ENCODE peak calls at places on chromosomes 16 and 17, in nine cellular contexts. One of them, this sample, is unnamed.
A peak's percentile ranks its signal among the peaks of the same experiment; 100 is the strongest.

GRCh38 chr16:89481556-89481955 is 8.8 kb downstream of the ANKRD11 start:
- DNase-seq in pancreas: no peak
- DNase-seq in A549: no peak
- DNase-seq in fibroblast of pulmonary artery: no peak
- DNase-seq in BJ: no peak
- DNase-seq in ovary: no peak
- DNase-seq in heart right ventricle: no peak
- DNase-seq in GM12864: no peak
- DNase-seq in ascending aorta: no peak
- DNase-seq in this sample: no peak

GRCh38 chr17:63066158-63066808 is 100.2 kb downstream of the TANC2 start:
- DNase-seq in pancreas: peak; percentile 23
- DNase-seq in A549: no peak
- DNase-seq in fibroblast of pulmonary artery: no peak
- DNase-seq in BJ: no peak
- DNase-seq in ovary: no peak
- DNase-seq in heart right ventricle: no peak
- DNase-seq in GM12864: no peak
- DNase-seq in ascending aorta: no peak
- DNase-seq in this sample: no peak

GRCh38 chr17:7313890-7314718 is 1.1 kb downstream of the GPS2 start:
- DNase-seq in pancreas: peak; percentile 13
- DNase-seq in A549: peak; percentile 46
- DNase-seq in fibroblast of pulmonary artery: no peak
- DNase-seq in BJ: no peak
- DNase-seq in ovary: no peak
- DNase-seq in heart right ventricle: no peak
- DNase-seq in GM12864: no peak
- DNase-seq in ascending aorta: no peak
- DNase-seq in this sample: peak; percentile 42

GRCh38 chr16:78925071-78925714 is 675.3 kb downstream of the MAF start:
- DNase-seq in pancreas: no peak
- DNase-seq in A549: peak; percentile 45
- DNase-seq in fibroblast of pulmonary artery: no peak
- DNase-seq in BJ: no peak
- DNase-seq in ovary: no peak
- DNase-seq in heart right ventricle: peak; percentile 23
- DNase-seq in GM12864: peak; percentile 5
- DNase-seq in ascending aorta: no peak
- DNase-seq in this sample: peak; percentile 6

GRCh38 chr16:72877374-72878028 is 170.4 kb downstream of the ZFHX3 start:
- DNase-seq in pancreas: no peak
- DNase-seq in A549: peak; percentile 75
- DNase-seq in fibroblast of pulmonary artery: peak; percentile 81
- DNase-seq in BJ: peak; percentile 85
- DNase-seq in ovary: no peak
- DNase-seq in heart right ventricle: no peak
- DNase-seq in GM12864: no peak
- DNase-seq in ascending aorta: no peak
- DNase-seq in this sample: peak; percentile 83

GRCh38 chr17:12545877-12546513 is 119.7 kb upstream of the MYOCD start:
- DNase-seq in pancreas: no peak
- DNase-seq in A549: peak; percentile 75
- DNase-seq in fibroblast of pulmonary artery: peak; percentile 65
- DNase-seq in BJ: no peak
- DNase-seq in ovary: peak; percentile 22
- DNase-seq in heart right ventricle: no peak
- DNase-seq in GM12864: peak; percentile 27
- DNase-seq in ascending aorta: no peak
- DNase-seq in this sample: peak; percentile 69

GRCh38 chr17:58313815-58314705 is 14.5 kb downstream of the TSPOAP1 start:
- DNase-seq in pancreas: no peak
- DNase-seq in A549: no peak
- DNase-seq in fibroblast of pulmonary artery: no peak
- DNase-seq in BJ: no peak
- DNase-seq in ovary: no peak
- DNase-seq in heart right ventricle: no peak
- DNase-seq in GM12864: no peak
- DNase-seq in ascending aorta: peak; percentile 25
- DNase-seq in this sample: no peak

GRCh38 chr16:8572919-8573724 is 17.2 kb downstream of the TMEM114 start:
- DNase-seq in pancreas: no peak
- DNase-seq in A549: peak; percentile 53
- DNase-seq in fibroblast of pulmonary artery: peak; percentile 65
- DNase-seq in BJ: no peak
- DNase-seq in ovary: no peak
- DNase-seq in heart right ventricle: no peak
- DNase-seq in GM12864: no peak
- DNase-seq in ascending aorta: no peak
- DNase-seq in this sample: peak; percentile 63

GRCh38 chr16:14196011-14196410 is 124.9 kb downstream of the MRTFB start:
- DNase-seq in pancreas: no peak
- DNase-seq in A549: no peak
- DNase-seq in fibroblast of pulmonary artery: peak; percentile 65
- DNase-seq in BJ: no peak
- DNase-seq in ovary: no peak
- DNase-seq in heart right ventricle: no peak
- DNase-seq in GM12864: no peak
- DNase-seq in ascending aorta: no peak
- DNase-seq in this sample: no peak

GRCh38 chr17:36705651-36706436 is 104.5 kb downstream of the MRM1 start:
- DNase-seq in pancreas: no peak
- DNase-seq in A549: peak; percentile 72
- DNase-seq in fibroblast of pulmonary artery: peak; percentile 49
- DNase-seq in BJ: no peak
- DNase-seq in ovary: no peak
- DNase-seq in heart right ventricle: peak; percentile 23
- DNase-seq in GM12864: no peak
- DNase-seq in ascending aorta: no peak
- DNase-seq in this sample: peak; percentile 27

GRCh38 chr16:57318240-57318970 is 33.9 kb upstream of the PLLP start:
- DNase-seq in pancreas: no peak
- DNase-seq in A549: no peak
- DNase-seq in fibroblast of pulmonary artery: peak; percentile 38
- DNase-seq in BJ: no peak
- DNase-seq in ovary: no peak
- DNase-seq in heart right ventricle: no peak
- DNase-seq in GM12864: no peak
- DNase-seq in ascending aorta: no peak
- DNase-seq in this sample: no peak

DNA sequence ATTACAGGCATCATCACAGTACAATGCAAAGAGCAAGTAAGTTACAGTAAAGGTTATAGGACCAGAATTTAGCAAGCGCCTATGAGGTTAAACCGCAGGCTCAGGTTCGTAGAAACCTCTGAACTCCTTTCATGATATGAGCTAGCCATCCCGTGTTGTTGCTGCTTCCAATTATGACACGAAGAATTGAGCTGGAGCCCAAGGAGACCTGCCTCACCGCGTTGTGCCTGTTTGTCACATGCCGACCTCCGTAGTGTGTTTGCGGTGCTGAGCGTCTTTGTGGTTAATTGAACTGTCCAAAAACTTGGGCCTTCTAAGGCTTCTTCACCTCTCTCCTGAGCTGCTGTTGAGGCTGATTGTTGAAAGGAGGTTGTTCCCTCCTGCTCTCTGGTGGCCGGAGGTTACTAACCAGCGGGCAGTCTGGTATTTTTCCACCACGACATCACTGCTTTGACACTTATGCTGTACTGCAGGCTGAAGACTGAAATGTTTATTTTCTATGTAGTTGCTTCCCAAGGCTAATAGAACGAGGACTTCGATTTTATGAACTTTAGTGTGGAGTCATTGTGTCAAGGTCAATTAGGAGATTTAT is 67.5 kb downstream of the SEC14L1 start:
- DNase-seq in pancreas: no peak
- DNase-seq in A549: peak; percentile 36
- DNase-seq in fibroblast of pulmonary artery: peak; percentile 56
- DNase-seq in BJ: peak; percentile 33
- DNase-seq in ovary: no peak
- DNase-seq in heart right ventricle: no peak
- DNase-seq in GM12864: no peak
- DNase-seq in ascending aorta: no peak
- DNase-seq in this sample: peak; percentile 54
- TF ChIP-seq CTCF in pancreas: no peak
- TF ChIP-seq CTCF in A549: peak; percentile 9
- TF ChIP-seq CTCF in fibroblast of pulmonary artery: peak; percentile 17
- TF ChIP-seq CTCF in BJ: peak; percentile 43
- TF ChIP-seq CTCF in ovary: peak; percentile 19
- TF ChIP-seq CTCF in heart right ventricle: peak; percentile 8
- TF ChIP-seq CTCF in GM12864: no peak
- TF ChIP-seq CTCF in ascending aorta: peak; percentile 4
- TF ChIP-seq CTCF in this sample: peak; percentile 24

GRCh38 chr16:3088450-3088849 is 10.6 kb downstream of the ZSCAN10 start:
- DNase-seq in pancreas: peak; percentile 18
- DNase-seq in A549: no peak
- DNase-seq in fibroblast of pulmonary artery: no peak
- DNase-seq in BJ: no peak
- DNase-seq in ovary: no peak
- DNase-seq in heart right ventricle: no peak
- DNase-seq in GM12864: no peak
- DNase-seq in ascending aorta: no peak
- DNase-seq in this sample: no peak

GRCh38 chr16:3088925-3089716 is 10.0 kb downstream of the ZSCAN10 start:
- DNase-seq in pancreas: peak; percentile 33
- DNase-seq in A549: no peak
- DNase-seq in fibroblast of pulmonary artery: no peak
- DNase-seq in BJ: no peak
- DNase-seq in ovary: no peak
- DNase-seq in heart right ventricle: no peak
- DNase-seq in GM12864: no peak
- DNase-seq in ascending aorta: no peak
- DNase-seq in this sample: no peak

GRCh38 chr16:3086596-3087242 is 12.4 kb downstream of the ZSCAN10 start:
- DNase-seq in pancreas: peak; percentile 36
- DNase-seq in A549: no peak
- DNase-seq in fibroblast of pulmonary artery: no peak
- DNase-seq in BJ: no peak
- DNase-seq in ovary: no peak
- DNase-seq in heart right ventricle: no peak
- DNase-seq in GM12864: no peak
- DNase-seq in ascending aorta: no peak
- DNase-seq in this sample: no peak

GRCh38 chr16:3087243-3087791 is 11.8 kb downstream of the ZSCAN10 start:
- DNase-seq in pancreas: no peak
- DNase-seq in A549: peak; percentile 26
- DNase-seq in fibroblast of pulmonary artery: peak; percentile 22
- DNase-seq in BJ: no peak
- DNase-seq in ovary: no peak
- DNase-seq in heart right ventricle: peak; percentile 66
- DNase-seq in GM12864: no peak
- DNase-seq in ascending aorta: no peak
- DNase-seq in this sample: no peak

DNA sequence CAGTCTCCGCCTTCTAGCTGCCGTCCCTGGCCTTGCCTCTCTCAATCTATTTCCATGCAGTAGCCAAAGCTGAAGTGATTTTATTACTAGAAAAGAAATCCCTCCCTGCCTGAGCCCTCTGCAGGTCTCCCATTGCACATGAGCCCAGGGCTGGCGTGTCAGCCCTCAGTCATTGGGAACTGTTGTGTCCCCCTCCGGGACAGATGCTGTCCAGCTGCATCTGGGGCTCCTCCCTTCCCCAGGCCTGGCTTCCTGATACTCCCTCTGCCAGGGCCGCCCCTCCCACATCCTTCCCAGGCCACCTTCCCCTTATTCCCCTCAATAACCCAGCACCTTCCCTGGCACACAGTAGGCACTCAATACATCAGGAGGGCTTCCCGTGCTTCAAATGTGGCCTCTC is 11.3 kb downstream of the ZSCAN10 start:
- DNase-seq in pancreas: no peak
- DNase-seq in A549: no peak
- DNase-seq in fibroblast of pulmonary artery: no peak
- DNase-seq in BJ: no peak
- DNase-seq in ovary: no peak
- DNase-seq in heart right ventricle: peak; percentile 60
- DNase-seq in GM12864: no peak
- DNase-seq in ascending aorta: no peak
- DNase-seq in this sample: no peak
- H3K4me3 ChIP-seq in pancreas: no peak overlapping the region
- H3K4me3 ChIP-seq in A549: no peak overlapping the region
- H3K4me3 ChIP-seq in fibroblast of pulmonary artery: no peak overlapping the region
- H3K4me3 ChIP-seq in BJ: no peak overlapping the region
- H3K4me3 ChIP-seq in ovary: no peak overlapping the region
- H3K4me3 ChIP-seq in heart right ventricle: peak overlapping the region; percentile 54
- H3K4me3 ChIP-seq in GM12864: no peak overlapping the region
- H3K4me3 ChIP-seq in ascending aorta: no peak overlapping the region
- H3K4me3 ChIP-seq in this sample: no peak overlapping the region

DNA sequence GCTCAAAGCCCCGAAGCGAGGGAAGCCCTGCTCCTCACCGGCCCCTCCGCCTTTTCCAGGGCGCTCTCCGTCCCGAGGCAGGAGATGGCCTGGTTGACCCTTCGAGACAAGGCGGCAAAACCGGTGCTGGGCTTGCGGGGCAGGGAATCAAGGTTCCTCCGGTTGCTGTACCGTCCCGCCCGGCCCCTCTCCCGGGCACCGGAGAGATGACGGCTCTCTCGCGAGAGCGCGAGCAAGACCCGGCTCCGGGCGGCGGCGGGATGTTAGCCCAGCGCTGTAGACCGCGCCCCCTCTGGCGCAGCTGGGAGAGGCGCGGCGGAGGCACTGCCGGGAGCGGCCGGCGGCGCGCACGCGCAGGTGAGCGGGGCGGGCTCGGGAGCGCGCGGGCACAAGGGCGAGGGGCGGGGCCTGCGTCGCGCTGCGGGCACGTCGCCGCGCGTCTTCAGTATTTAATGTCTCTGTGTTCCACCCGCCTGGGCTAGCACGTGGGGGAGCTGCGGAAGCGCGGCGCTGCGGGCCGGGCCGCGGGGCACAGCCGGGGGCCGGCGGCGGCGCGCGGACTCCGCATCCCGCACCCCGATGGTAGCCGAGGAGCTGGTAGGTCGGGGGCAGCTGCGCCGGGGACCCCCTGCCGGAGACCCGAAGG is at the start of gene AKAP1:
- DNase-seq in pancreas: peak; percentile 99
- DNase-seq in A549: peak; percentile 96
- DNase-seq in fibroblast of pulmonary artery: peak; percentile 94
- DNase-seq in BJ: peak; percentile 61
- DNase-seq in ovary: peak; percentile 97
- DNase-seq in heart right ventricle: peak; percentile 97
- DNase-seq in GM12864: peak; percentile 77
- DNase-seq in ascending aorta: peak; percentile 97
- DNase-seq in this sample: peak; percentile 88
- TF ChIP-seq CTCF in pancreas: no peak
- TF ChIP-seq CTCF in A549: no peak
- TF ChIP-seq CTCF in fibroblast of pulmonary artery: no peak
- TF ChIP-seq CTCF in BJ: peak; percentile 13
- TF ChIP-seq CTCF in ovary: peak; percentile 72
- TF ChIP-seq CTCF in heart right ventricle: peak; percentile 49
- TF ChIP-seq CTCF in GM12864: no peak
- TF ChIP-seq CTCF in ascending aorta: peak; percentile 18
- TF ChIP-seq CTCF in this sample: no peak

DNA sequence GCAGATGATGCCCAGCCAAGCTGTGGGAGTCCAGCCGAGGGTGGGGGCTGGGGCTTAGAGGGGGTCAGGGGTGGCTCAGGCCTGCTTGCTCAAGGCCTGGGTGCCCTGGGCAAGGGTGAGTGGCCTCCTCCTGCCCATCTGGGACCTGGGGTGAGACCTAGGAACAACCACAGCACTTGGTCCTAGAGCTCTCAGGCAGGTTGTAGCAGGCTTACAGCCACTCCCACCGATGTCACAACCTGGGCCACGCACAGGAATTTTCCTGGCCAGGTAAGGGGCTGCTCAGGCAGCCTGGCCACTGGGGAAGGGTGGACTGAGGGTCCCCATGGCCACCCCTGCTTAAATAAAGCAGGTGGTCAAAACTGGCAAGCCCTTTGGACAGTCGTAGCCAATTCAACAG is 6.3 kb upstream of the SREBF1 start:
- DNase-seq in pancreas: peak; percentile 47
- DNase-seq in A549: no peak
- DNase-seq in fibroblast of pulmonary artery: no peak
- DNase-seq in BJ: no peak
- DNase-seq in ovary: no peak
- DNase-seq in heart right ventricle: no peak
- DNase-seq in GM12864: no peak
- DNase-seq in ascending aorta: no peak
- DNase-seq in this sample: no peak
- H3K4me3 ChIP-seq in pancreas: no peak overlapping the region
- H3K4me3 ChIP-seq in A549: no peak overlapping the region
- H3K4me3 ChIP-seq in fibroblast of pulmonary artery: no peak overlapping the region
- H3K4me3 ChIP-seq in BJ: no peak overlapping the region
- H3K4me3 ChIP-seq in ovary: no peak overlapping the region
- H3K4me3 ChIP-seq in heart right ventricle: no peak overlapping the region
- H3K4me3 ChIP-seq in GM12864: no peak overlapping the region
- H3K4me3 ChIP-seq in ascending aorta: no peak overlapping the region
- H3K4me3 ChIP-seq in this sample: no peak overlapping the region

This sample was measured in fibroblast of mammary gland.